ENCODE peak calls at places on chromosomes 2 and 18, in five cellular contexts. One of them, this sample, is unnamed.

GRCh38 chr2:62939735-62940491 is 110.7 kb upstream of the OTX1 start:
- DNase-seq in HFF-Myc: peak; percentile 11
- DNase-seq in fibroblast of mammary gland: peak; percentile 95
- DNase-seq in adrenal gland: no peak
- DNase-seq in prostate gland: no peak
- DNase-seq in this sample: peak; percentile 45

GRCh38 chr2:241475267-241475666 is 33.1 kb downstream of the STK25 start:
- DNase-seq in adrenal gland: no peak
- DNase-seq in prostate gland: no peak
- DNase-seq in HFF-Myc: no peak
- DNase-seq in fibroblast of mammary gland: no peak
- DNase-seq in this sample: no peak

GRCh38 chr2:195758846-195759245 is 101.8 kb downstream of the SLC39A10 start:
- DNase-seq in HFF-Myc: no peak
- DNase-seq in prostate gland: no peak
- DNase-seq in fibroblast of mammary gland: no peak
- DNase-seq in adrenal gland: no peak
- DNase-seq in this sample: no peak

GRCh38 chr18:923144-923543 is 18.5 kb downstream of the ADCYAP1 start:
- DNase-seq in fibroblast of mammary gland: no peak
- DNase-seq in prostate gland: no peak
- DNase-seq in HFF-Myc: no peak
- DNase-seq in adrenal gland: no peak
- DNase-seq in this sample: no peak

GRCh38 chr2:145958611-145959010 is 1438.7 kb upstream of the ZEB2 start:
- DNase-seq in prostate gland: no peak
- DNase-seq in HFF-Myc: no peak
- DNase-seq in fibroblast of mammary gland: no peak
- DNase-seq in adrenal gland: no peak
- DNase-seq in this sample: no peak

GRCh38 chr2:190571666-190572065 is 37.1 kb upstream of the NEMP2 start:
- DNase-seq in adrenal gland: no peak
- DNase-seq in prostate gland: no peak
- DNase-seq in fibroblast of mammary gland: no peak
- DNase-seq in HFF-Myc: no peak
- DNase-seq in this sample: no peak

GRCh38 chr2:50808694-50809093 is 223.2 kb downstream of the NRXN1 start:
- DNase-seq in fibroblast of mammary gland: no peak
- DNase-seq in HFF-Myc: no peak
- DNase-seq in adrenal gland: no peak
- DNase-seq in prostate gland: no peak
- DNase-seq in this sample: no peak

GRCh38 chr2:113831156-113831555 is 58.7 kb upstream of the ACTR3 start:
- DNase-seq in fibroblast of mammary gland: peak; percentile 60
- DNase-seq in adrenal gland: no peak
- DNase-seq in HFF-Myc: no peak
- DNase-seq in prostate gland: peak; percentile 7
- DNase-seq in this sample: no peak

GRCh38 chr2:54574107-54574859 is 118.2 kb downstream of the SPTBN1 start:
- DNase-seq in HFF-Myc: no peak
- DNase-seq in prostate gland: no peak
- DNase-seq in fibroblast of mammary gland: peak; percentile 66
- DNase-seq in adrenal gland: peak; percentile 86
- DNase-seq in this sample: no peak

GRCh38 chr2:82260521-82260920 is 1956.0 kb upstream of the LRRTM1 start:
- DNase-seq in fibroblast of mammary gland: no peak
- DNase-seq in adrenal gland: no peak
- DNase-seq in prostate gland: no peak
- DNase-seq in HFF-Myc: no peak
- DNase-seq in this sample: no peak

GRCh38 chr2:30127016-30127893 is 19.6 kb upstream of the YPEL5 start:
- DNase-seq in fibroblast of mammary gland: peak; percentile 85
- DNase-seq in adrenal gland: no peak
- DNase-seq in HFF-Myc: no peak
- DNase-seq in prostate gland: no peak
- DNase-seq in this sample: no peak

GRCh38 chr2:211089127-211089526 is 532.7 kb downstream of the CPS1 start:
- DNase-seq in prostate gland: no peak
- DNase-seq in adrenal gland: no peak
- DNase-seq in fibroblast of mammary gland: no peak
- DNase-seq in HFF-Myc: no peak
- DNase-seq in this sample: no peak

GRCh38 chr2:211093743-211094303 is 537.4 kb downstream of the CPS1 start:
- DNase-seq in adrenal gland: no peak
- DNase-seq in prostate gland: no peak
- DNase-seq in fibroblast of mammary gland: peak; percentile 9
- DNase-seq in HFF-Myc: no peak
- DNase-seq in this sample: no peak
- TF ChIP-seq CTCF in adrenal gland: no peak
- TF ChIP-seq CTCF in prostate gland: no peak
- TF ChIP-seq CTCF in fibroblast of mammary gland: peak; percentile 38
- TF ChIP-seq CTCF in HFF-Myc: no peak
- TF ChIP-seq CTCF in this sample: peak; percentile 58

DNA sequence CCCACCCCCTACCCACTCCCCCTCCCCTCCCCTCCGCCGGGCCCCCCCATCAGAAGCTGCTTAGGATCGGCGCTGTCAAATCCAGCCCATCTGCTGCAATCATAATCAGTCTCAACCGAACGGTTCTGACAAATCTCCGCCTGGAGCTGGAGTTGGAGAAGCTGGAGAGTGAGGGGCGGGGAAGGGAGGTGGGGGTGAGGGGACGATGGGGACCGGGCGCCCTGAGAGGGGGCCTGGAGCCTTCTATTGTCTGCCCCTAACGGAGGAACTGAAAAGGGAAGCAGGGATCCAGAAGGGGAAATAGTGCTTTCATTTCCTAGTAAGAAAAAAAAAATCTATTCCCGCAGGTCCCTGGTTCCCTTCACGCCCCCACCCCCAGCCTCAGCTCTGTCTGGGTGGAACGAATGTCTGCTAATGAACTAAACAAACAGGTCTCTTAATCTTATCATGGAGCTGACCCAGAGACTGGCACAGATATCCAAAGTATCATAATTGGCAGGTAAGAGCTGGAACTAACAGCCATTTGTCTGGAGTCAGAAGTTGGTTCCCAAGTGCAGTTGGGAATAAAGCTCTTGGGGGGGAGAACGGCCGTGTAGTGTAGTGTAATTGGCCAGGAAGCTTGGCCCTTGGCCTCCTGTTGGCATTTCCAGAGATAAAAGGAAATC is 301.2 kb downstream of the NCKAP5 start:
- DNase-seq in prostate gland: no peak
- DNase-seq in HFF-Myc: no peak
- DNase-seq in fibroblast of mammary gland: no peak
- DNase-seq in adrenal gland: no peak
- DNase-seq in this sample: no peak
- H3K4me3 ChIP-seq in prostate gland: peak overlapping the region; percentile 30
- H3K4me3 ChIP-seq in HFF-Myc: peak overlapping the region; percentile 32
- H3K4me3 ChIP-seq in fibroblast of mammary gland: no peak overlapping the region
- H3K4me3 ChIP-seq in adrenal gland: no peak overlapping the region
- H3K4me3 ChIP-seq in this sample: peak overlapping the region; percentile 56

GRCh38 chr2:214489181-214489580 is 78.3 kb downstream of the VWC2L start:
- DNase-seq in HFF-Myc: no peak
- DNase-seq in fibroblast of mammary gland: no peak
- DNase-seq in adrenal gland: no peak
- DNase-seq in prostate gland: no peak
- DNase-seq in this sample: no peak
- TF ChIP-seq CTCF in HFF-Myc: no peak
- TF ChIP-seq CTCF in fibroblast of mammary gland: no peak
- TF ChIP-seq CTCF in adrenal gland: no peak
- TF ChIP-seq CTCF in prostate gland: no peak
- TF ChIP-seq CTCF in this sample: no peak

DNA sequence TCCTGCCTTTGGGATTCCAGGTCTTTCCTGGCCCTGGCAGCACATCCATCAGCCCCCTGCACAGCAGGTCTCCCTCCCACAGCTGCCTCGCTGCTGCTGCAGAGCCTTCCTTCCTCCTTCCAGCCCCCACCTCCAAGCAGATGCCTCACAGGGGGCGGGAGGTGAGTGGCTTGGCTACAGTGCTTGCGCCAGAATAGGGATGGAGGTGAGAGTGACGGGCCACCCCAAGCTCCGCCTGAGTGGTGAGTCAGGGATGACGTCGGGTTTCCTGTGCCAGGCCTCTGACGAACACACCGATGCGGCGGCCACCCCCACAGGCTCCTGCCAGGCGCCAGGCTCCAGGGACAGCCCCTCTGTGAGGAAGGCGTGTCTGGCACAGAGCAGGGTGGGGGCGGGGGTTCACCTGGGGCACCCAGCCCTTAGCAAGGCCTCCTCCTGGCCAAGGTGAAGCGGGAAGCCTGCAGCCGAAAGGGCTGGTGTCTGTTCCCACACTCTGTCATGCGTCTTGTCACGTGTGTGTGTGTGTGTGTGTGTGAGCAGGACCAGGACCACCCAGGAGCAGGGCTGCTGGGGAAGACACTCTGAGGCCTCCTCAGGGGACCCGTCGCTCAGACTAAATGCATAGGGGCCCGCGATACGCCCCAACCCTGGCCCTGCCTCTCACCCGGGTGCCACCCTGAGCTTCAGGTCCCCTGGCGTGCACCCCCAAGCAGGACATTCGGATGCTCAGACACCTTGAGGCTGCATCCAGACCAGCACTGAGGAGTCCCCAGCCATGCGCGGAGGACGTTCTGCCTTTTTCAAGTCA is 3.4 kb upstream of the DUSP2 start:
- DNase-seq in fibroblast of mammary gland: peak; percentile 89
- DNase-seq in HFF-Myc: peak; percentile 76
- DNase-seq in prostate gland: peak; percentile 75
- DNase-seq in adrenal gland: peak; percentile 65
- DNase-seq in this sample: peak; percentile 50
- H3K4me3 ChIP-seq in fibroblast of mammary gland: no peak overlapping the region
- H3K4me3 ChIP-seq in HFF-Myc: no peak overlapping the region
- H3K4me3 ChIP-seq in prostate gland: no peak overlapping the region
- H3K4me3 ChIP-seq in adrenal gland: no peak overlapping the region
- H3K4me3 ChIP-seq in this sample: no peak overlapping the region

DNA sequence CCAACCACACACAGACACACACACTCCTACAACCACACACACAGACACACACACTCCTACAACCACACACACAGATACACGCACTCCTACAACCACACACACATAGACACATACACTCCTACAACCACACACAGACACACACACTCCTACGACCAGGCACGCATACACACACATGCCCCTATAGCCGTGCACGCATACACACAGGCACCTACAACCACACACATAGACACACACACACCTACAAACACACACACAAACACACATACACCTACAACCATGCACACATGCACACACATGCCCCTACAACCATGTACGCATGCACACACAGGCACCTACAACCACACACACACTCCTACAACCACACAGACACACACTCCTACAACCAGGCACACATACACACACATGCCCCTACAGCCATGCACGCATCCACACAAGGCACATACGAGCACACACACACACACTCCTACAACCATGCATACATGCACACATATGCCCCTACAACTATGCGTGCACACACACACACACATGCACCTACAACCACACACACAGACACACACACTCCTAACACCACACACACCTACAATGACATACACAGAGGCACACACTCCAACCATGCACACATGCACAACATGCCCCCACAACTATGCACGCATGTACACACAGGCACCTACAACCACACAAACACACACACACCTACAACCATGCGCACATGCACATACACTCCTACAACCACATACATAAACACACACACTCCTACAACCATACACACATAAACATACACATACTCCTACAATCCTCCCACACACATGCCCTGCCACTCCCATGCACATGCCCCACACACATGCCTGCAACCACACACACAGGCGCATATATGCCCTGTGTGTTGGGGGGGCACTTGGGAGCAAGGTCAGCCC is 19.1 kb upstream of the TEX51 start:
- DNase-seq in HFF-Myc: no peak
- DNase-seq in adrenal gland: no peak
- DNase-seq in prostate gland: no peak
- DNase-seq in fibroblast of mammary gland: no peak
- DNase-seq in this sample: no peak
- TF ChIP-seq CTCF in HFF-Myc: no peak
- TF ChIP-seq CTCF in adrenal gland: no peak
- TF ChIP-seq CTCF in prostate gland: no peak
- TF ChIP-seq CTCF in fibroblast of mammary gland: no peak
- TF ChIP-seq CTCF in this sample: no peak